ENCODE peak calls at places on chromosomes 12 and 14, in four cellular contexts. One of them, this sample, is unnamed.

GRCh38 chr12:117019866-117020265 is 79.3 kb downstream of the TESC start:
- DNase-seq in IMR-90: no peak
- DNase-seq in mammary epithelial cell: no peak
- DNase-seq in WERI-Rb-1: no peak
- DNase-seq in this sample: no peak

GRCh38 chr12:69844416-69844815 is 19.4 kb downstream of the MYRFL start:
- DNase-seq in mammary epithelial cell: no peak
- DNase-seq in IMR-90: no peak
- DNase-seq in WERI-Rb-1: peak; percentile 94
- DNase-seq in this sample: no peak

GRCh38 chr12:646303-647038 is 16.8 kb downstream of the NINJ2 start:
- DNase-seq in IMR-90: no peak
- DNase-seq in mammary epithelial cell: no peak
- DNase-seq in WERI-Rb-1: no peak
- DNase-seq in this sample: no peak

GRCh38 chr12:126362490-126362889 is 1297.3 kb downstream of the AACS start:
- DNase-seq in IMR-90: no peak
- DNase-seq in mammary epithelial cell: no peak
- DNase-seq in WERI-Rb-1: no peak
- DNase-seq in this sample: no peak

GRCh38 chr14:104827173-104828055 is 26.5 kb downstream of the ZBTB42 start:
- DNase-seq in WERI-Rb-1: peak; percentile 93
- DNase-seq in mammary epithelial cell: peak; percentile 20
- DNase-seq in IMR-90: peak; percentile 32
- DNase-seq in this sample: peak; percentile 40

GRCh38 chr12:12916135-12916956 is 25.0 kb downstream of the GPRC5A start:
- DNase-seq in mammary epithelial cell: peak; percentile 54
- DNase-seq in IMR-90: peak; percentile 73
- DNase-seq in WERI-Rb-1: peak; percentile 78
- DNase-seq in this sample: peak; percentile 82

GRCh38 chr12:45726594-45727300 is 2.8 kb upstream of the ARID2 start:
- DNase-seq in IMR-90: peak; percentile 21
- DNase-seq in WERI-Rb-1: peak; percentile 25
- DNase-seq in mammary epithelial cell: peak; percentile 39
- DNase-seq in this sample: no peak

GRCh38 chr12:28583771-28584261 is 393.6 kb downstream of the CCDC91 start:
- DNase-seq in IMR-90: peak; percentile 34
- DNase-seq in WERI-Rb-1: no peak
- DNase-seq in mammary epithelial cell: peak; percentile 77
- DNase-seq in this sample: no peak

GRCh38 chr14:56118611-56119181 is 485 bp downstream of the PELI2 start:
- DNase-seq in WERI-Rb-1: peak; percentile 12
- DNase-seq in mammary epithelial cell: no peak
- DNase-seq in IMR-90: no peak
- DNase-seq in this sample: peak; percentile 21

GRCh38 chr12:62840311-62840710 is 94.6 kb downstream of the PPM1H start:
- DNase-seq in IMR-90: no peak
- DNase-seq in mammary epithelial cell: peak; percentile 12
- DNase-seq in WERI-Rb-1: no peak
- DNase-seq in this sample: no peak

GRCh38 chr12:89156324-89156723 is 196.0 kb downstream of the DUSP6 start:
- DNase-seq in WERI-Rb-1: no peak
- DNase-seq in IMR-90: no peak
- DNase-seq in mammary epithelial cell: peak; percentile 48
- DNase-seq in this sample: no peak

GRCh38 chr12:120961604-120962486 is 16.5 kb upstream of the HNF1A start:
- DNase-seq in WERI-Rb-1: no peak
- DNase-seq in mammary epithelial cell: no peak
- DNase-seq in IMR-90: no peak
- DNase-seq in this sample: no peak

GRCh38 chr12:116880213-116880816 is 926 bp downstream of the HRK start:
- DNase-seq in WERI-Rb-1: no peak
- DNase-seq in mammary epithelial cell: peak; percentile 18
- DNase-seq in IMR-90: no peak
- DNase-seq in this sample: no peak

GRCh38 chr14:90375934-90376333 is 20.9 kb upstream of the CALM1 start:
- DNase-seq in WERI-Rb-1: no peak
- DNase-seq in mammary epithelial cell: peak; percentile 35
- DNase-seq in IMR-90: no peak
- DNase-seq in this sample: no peak

GRCh38 chr12:120439646-120440247 is 1.8 kb downstream of the COX6A1 start:
- DNase-seq in IMR-90: peak; percentile 54
- DNase-seq in mammary epithelial cell: peak; percentile 57
- DNase-seq in WERI-Rb-1: peak; percentile 79
- DNase-seq in this sample: peak; percentile 63

GRCh38 chr14:68922201-68922613 is 56.9 kb downstream of the ACTN1 start:
- DNase-seq in mammary epithelial cell: no peak
- DNase-seq in IMR-90: no peak
- DNase-seq in WERI-Rb-1: no peak
- DNase-seq in this sample: no peak

GRCh38 chr12:39772708-39773665 is 153.4 kb upstream of the ABCD2 start:
- DNase-seq in IMR-90: no peak
- DNase-seq in WERI-Rb-1: no peak
- DNase-seq in mammary epithelial cell: no peak
- DNase-seq in this sample: no peak

GRCh38 chr12:105574056-105574715 is 243.7 kb downstream of the C12orf75 start:
- DNase-seq in IMR-90: no peak
- DNase-seq in mammary epithelial cell: peak; percentile 64
- DNase-seq in WERI-Rb-1: no peak
- DNase-seq in this sample: no peak

GRCh38 chr12:67826946-67827719 is 162.1 kb upstream of the IFNG-AS1 start:
- DNase-seq in WERI-Rb-1: no peak
- DNase-seq in mammary epithelial cell: peak; percentile 40
- DNase-seq in IMR-90: peak; percentile 66
- DNase-seq in this sample: no peak

GRCh38 chr12:94603434-94604068 is 46.8 kb downstream of the TMCC3 start:
- DNase-seq in IMR-90: no peak
- DNase-seq in WERI-Rb-1: peak; percentile 32
- DNase-seq in mammary epithelial cell: no peak
- DNase-seq in this sample: peak; percentile 49

GRCh38 chr12:45407188-45407850 is 191.4 kb downstream of the ANO6 start:
- DNase-seq in mammary epithelial cell: no peak
- DNase-seq in IMR-90: peak; percentile 83
- DNase-seq in WERI-Rb-1: no peak
- DNase-seq in this sample: no peak

GRCh38 chr14:104882325-104882973 is 17.4 kb downstream of the CEP170B start:
- DNase-seq in IMR-90: no peak
- DNase-seq in mammary epithelial cell: peak; percentile 76
- DNase-seq in WERI-Rb-1: peak; percentile 87
- DNase-seq in this sample: no peak

GRCh38 chr12:48787791-48788521 is 933 bp downstream of the ADCY6 start:
- DNase-seq in WERI-Rb-1: no peak
- DNase-seq in mammary epithelial cell: no peak
- DNase-seq in IMR-90: no peak
- DNase-seq in this sample: no peak

GRCh38 chr14:75978249-75978731 is 3.5 kb downstream of the TGFB3 start:
- DNase-seq in WERI-Rb-1: no peak
- DNase-seq in IMR-90: no peak
- DNase-seq in mammary epithelial cell: no peak
- DNase-seq in this sample: peak; percentile 12

GRCh38 chr12:97148941-97149559 is 242.0 kb downstream of the NEDD1 start:
- DNase-seq in WERI-Rb-1: peak; percentile 73
- DNase-seq in IMR-90: peak; percentile 4
- DNase-seq in mammary epithelial cell: peak; percentile 26
- DNase-seq in this sample: peak; percentile 4

GRCh38 chr14:21041676-21042433 is at the start of gene RNASE7:
- DNase-seq in IMR-90: peak; percentile 54
- DNase-seq in WERI-Rb-1: no peak
- DNase-seq in mammary epithelial cell: peak; percentile 95
- DNase-seq in this sample: no peak

GRCh38 chr12:107731376-107731775 is 29.6 kb downstream of the PRDM4 start:
- DNase-seq in WERI-Rb-1: no peak
- DNase-seq in mammary epithelial cell: no peak
- DNase-seq in IMR-90: no peak
- DNase-seq in this sample: no peak

GRCh38 chr12:114476159-114476558 is 70.2 kb upstream of the TBX5 start:
- DNase-seq in WERI-Rb-1: no peak
- DNase-seq in IMR-90: peak; percentile 66
- DNase-seq in mammary epithelial cell: peak; percentile 1
- DNase-seq in this sample: no peak

GRCh38 chr12:28941248-28941647 is 207.8 kb upstream of the FAR2 start:
- DNase-seq in IMR-90: peak; percentile 30
- DNase-seq in mammary epithelial cell: peak; percentile 67
- DNase-seq in WERI-Rb-1: no peak
- DNase-seq in this sample: no peak

GRCh38 chr14:103500148-103500990 is 22.3 kb downstream of the CKB start:
- DNase-seq in IMR-90: peak; percentile 81
- DNase-seq in mammary epithelial cell: peak; percentile 60
- DNase-seq in WERI-Rb-1: peak; percentile 88
- DNase-seq in this sample: peak; percentile 74

GRCh38 chr14:40757376-40757775 is 849.3 kb upstream of the LRFN5 start:
- DNase-seq in IMR-90: no peak
- DNase-seq in mammary epithelial cell: no peak
- DNase-seq in WERI-Rb-1: no peak
- DNase-seq in this sample: no peak

GRCh38 chr12:110071967-110072366 is 23.6 kb upstream of the C12orf76 start:
- DNase-seq in IMR-90: no peak
- DNase-seq in WERI-Rb-1: no peak
- DNase-seq in mammary epithelial cell: no peak
- DNase-seq in this sample: no peak

GRCh38 chr12:56878010-56878339 is 56.2 kb downstream of the SDR9C7 start:
- DNase-seq in IMR-90: no peak
- DNase-seq in mammary epithelial cell: no peak
- DNase-seq in WERI-Rb-1: no peak
- DNase-seq in this sample: no peak
- H3K27ac ChIP-seq in IMR-90: no peak overlapping the region
- H3K27ac ChIP-seq in mammary epithelial cell: no peak overlapping the region
- H3K27ac ChIP-seq in WERI-Rb-1: no peak overlapping the region
- H3K27ac ChIP-seq in this sample: no peak overlapping the region

DNA sequence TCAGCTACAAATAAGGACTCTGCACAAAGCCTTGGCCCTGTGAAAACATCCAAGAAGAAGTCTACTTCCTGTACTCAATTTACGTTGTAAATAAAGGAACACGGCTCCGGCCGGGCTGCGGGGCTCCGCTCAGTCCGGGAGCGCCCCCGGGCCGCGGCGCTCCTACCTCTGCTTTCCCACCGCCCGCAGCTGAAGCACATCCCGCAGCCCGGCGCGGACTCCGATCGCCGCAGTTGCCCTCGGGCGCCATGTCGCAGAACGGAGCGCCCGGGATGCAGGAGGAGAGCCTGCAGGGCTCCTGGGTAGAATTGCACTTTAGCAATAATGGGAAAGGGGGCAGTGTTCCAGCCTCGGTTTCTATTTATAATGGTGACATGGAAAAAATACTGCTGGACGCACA is 502.3 kb upstream of the FOXG1 start:
- DNase-seq in IMR-90: no peak
- DNase-seq in mammary epithelial cell: no peak
- DNase-seq in WERI-Rb-1: no peak
- DNase-seq in this sample: no peak
- TF ChIP-seq CTCF in IMR-90: no peak
- TF ChIP-seq CTCF in mammary epithelial cell: no peak
- TF ChIP-seq CTCF in WERI-Rb-1: no peak
- TF ChIP-seq CTCF in this sample: no peak

GRCh38 chr14:94173471-94173884 is 644 bp upstream of the PPP4R4 start:
- DNase-seq in WERI-Rb-1: peak; percentile 47
- DNase-seq in mammary epithelial cell: no peak
- DNase-seq in IMR-90: no peak
- DNase-seq in this sample: no peak
- H3K27me3 ChIP-seq in WERI-Rb-1: no peaks in the 10 kb centered on the region
- H3K27me3 ChIP-seq in mammary epithelial cell: no peaks in the 10 kb centered on the region
- H3K27me3 ChIP-seq in IMR-90: peaks cover 24% of the 10 kb centered on the region
- H3K27me3 ChIP-seq in this sample: peaks cover 7% of the 10 kb centered on the region

GRCh38 chr12:3622732-3623690 is 129.9 kb downstream of the CRACR2A start:
- DNase-seq in mammary epithelial cell: no peak
- DNase-seq in IMR-90: no peak
- DNase-seq in WERI-Rb-1: no peak
- DNase-seq in this sample: no peak
- H3K27ac ChIP-seq in mammary epithelial cell: no peak overlapping the region
- H3K27ac ChIP-seq in IMR-90: no peak overlapping the region
- H3K27ac ChIP-seq in WERI-Rb-1: no peak overlapping the region
- H3K27ac ChIP-seq in this sample: no peak overlapping the region

DNA sequence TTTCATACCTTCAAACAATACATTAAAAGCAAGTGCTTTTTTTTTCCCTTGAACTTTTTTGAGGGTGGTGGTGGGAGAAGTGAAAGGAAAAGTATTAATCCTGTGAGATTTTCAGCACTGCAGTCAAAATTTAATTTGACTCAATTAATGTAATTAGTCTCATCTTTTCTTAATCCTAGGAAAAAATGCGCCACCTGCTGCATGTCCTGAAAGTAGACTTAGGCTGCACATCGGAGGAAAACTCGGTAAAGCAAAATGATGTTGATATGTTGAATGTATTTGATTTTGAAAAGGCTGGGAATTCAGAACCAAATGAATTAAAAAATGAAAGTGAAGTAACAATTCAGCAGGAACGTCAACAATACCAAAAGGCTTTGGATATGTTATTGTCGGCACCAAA is 52.2 kb downstream of the SPATA7 start:
- DNase-seq in WERI-Rb-1: peak; percentile 16
- DNase-seq in mammary epithelial cell: no peak
- DNase-seq in IMR-90: no peak
- DNase-seq in this sample: no peak
- TF ChIP-seq CTCF in WERI-Rb-1: no peak
- TF ChIP-seq CTCF in mammary epithelial cell: no peak
- TF ChIP-seq CTCF in IMR-90: peak; percentile 32
- TF ChIP-seq CTCF in this sample: no peak

GRCh38 chr12:54049164-54049563 is 4.5 kb upstream of the HOXC4 start:
- DNase-seq in IMR-90: no peak
- DNase-seq in mammary epithelial cell: no peak
- DNase-seq in WERI-Rb-1: no peak
- DNase-seq in this sample: no peak
- H3K27me3 ChIP-seq in IMR-90: peaks cover 78% of the 10 kb centered on the region
- H3K27me3 ChIP-seq in mammary epithelial cell: no peaks in the 10 kb centered on the region
- H3K27me3 ChIP-seq in WERI-Rb-1: no peaks in the 10 kb centered on the region
- H3K27me3 ChIP-seq in this sample: peaks cover 98% of the 10 kb centered on the region

This sample was measured in CD4-positive, alpha-beta T cell.